ENCODE peak calls at places on chromosome 9, in four cellular contexts. R is cardiac fibroblast, Y is HCT116, X is left cardiac atrium. E is an unnamed sample.

GRCh38 chr9:131436865-131437271 is 43.0 kb downstream of the PRRC2B start:
- DNase-seq in X (no peak), Y (no peak), R (no peak), E (no peak)

GRCh38 chr9:101094686-101095085 is 66.2 kb downstream of the PLPPR1 start:
- DNase-seq in X (no peak), R (no peak), Y (no peak), E (no peak)

GRCh38 chr9:127163409-127163808 is 41.0 kb upstream of the ANGPTL2 start:
- DNase-seq in R (peak; percentile 81), Y (no peak), X (no peak), E (no peak)

GRCh38 chr9:35074141-35074540 is 1.7 kb upstream of the VCP start:
- DNase-seq in Y (no peak), R (no peak), X (no peak), E (no peak)

GRCh38 chr9:131080589-131080988 is 15.7 kb upstream of the AIF1L start:
- DNase-seq in X (no peak), R (no peak), Y (no peak), E (no peak)

GRCh38 chr9:121350993-121351561 is 19.0 kb downstream of the STOM start:
- DNase-seq in R (peak; percentile 97), X (peak; percentile 82), Y (peak; percentile 38), E (peak; percentile 80)

GRCh38 chr9:82808478-82808877 is 254.5 kb downstream of the RASEF start:
- DNase-seq in Y (no peak), X (no peak), R (no peak), E (no peak)

GRCh38 chr9:13175732-13176131 is 103.8 kb downstream of the MPDZ start:
- DNase-seq in Y (no peak), X (no peak), R (no peak), E (no peak)

GRCh38 chr9:69180670-69181069 is 6.6 kb downstream of the TJP2 start:
- DNase-seq in R (peak; percentile 94), X (peak; percentile 71), Y (peak; percentile 83), E (peak; percentile 91)